ENCODE peak calls at places on chromosomes 16 and 17, in seven cellular contexts. V is Ammon's horn; E is small intestine; F is NCI-H2107; L is posterior cingulate gyrus; X is activated CD4-positive, alpha-beta T cell treated with anti-CD3 and anti-CD28 coated beads for 36 hours; B is esophagus squamous epithelium. K is an unnamed sample.

GRCh38 chr17:72219136-72219823 is 98.5 kb downstream of the SOX9 start:
- DNase-seq in V (no peak), E (peak), F (no peak), L (no peak), X (no peak), B (no peak), K (no peak)

GRCh38 chr17:39938140-39938869 is 10.8 kb downstream of the LRRC3C start:
- DNase-seq in V (no peak), E (no peak), F (no peak), L (peak), X (no peak), B (no peak), K (no peak)

GRCh38 chr17:39196191-39196819 is 1.2 kb downstream of the CACNB1 start:
- DNase-seq in V (no peak), E (no peak), F (no peak), L (no peak), X (no peak), B (no peak), K (no peak)

GRCh38 chr17:29135464-29135863 is 44.7 kb downstream of the MYO18A start:
- DNase-seq in V (no peak), E (no peak), F (no peak), L (peak), X (peak), B (no peak), K (no peak)

GRCh38 chr17:77479372-77479781 is 338.6 kb downstream of the SEC14L1 start:
- DNase-seq in V (no peak), E (no peak), F (no peak), L (no peak), X (peak), B (no peak), K (no peak)

GRCh38 chr17:21177401-21177800 is 36.6 kb downstream of the TMEM11 start:
- DNase-seq in V (no peak), E (no peak), F (no peak), L (no peak), X (no peak), B (no peak), K (no peak)

GRCh38 chr16:1964506-1965471 is at the start of gene RPS2:
- DNase-seq in V (peak), E (peak), F (peak), L (peak), X (peak), B (peak), K (peak)

GRCh38 chr16:89552329-89552728 is 8.2 kb upstream of the RPL13 start:
- DNase-seq in V (no peak), E (no peak), F (no peak), L (no peak), X (no peak), B (no peak), K (no peak)

GRCh38 chr16:88084881-88085280 is 133.6 kb downstream of the BANP start:
- DNase-seq in V (no peak), E (no peak), F (no peak), L (no peak), X (no peak), B (no peak), K (no peak)

GRCh38 chr17:83190601-83191387 is 111.4 kb downstream of the METRNL start:
- DNase-seq in V (no peak), E (no peak), F (no peak), L (peak), X (peak), B (no peak), K (no peak)

GRCh38 chr16:21574372-21574771 is 25.0 kb upstream of the METTL9 start:
- DNase-seq in V (no peak), E (no peak), F (no peak), L (no peak), X (no peak), B (no peak), K (no peak)

GRCh38 chr17:82536220-82537201 is 17.0 kb downstream of the FOXK2 start:
- DNase-seq in V (no peak), E (peak), F (no peak), L (peak), X (no peak), B (no peak), K (no peak)

GRCh38 chr17:75012320-75013076 is at the start of gene MRPL58:
- DNase-seq in V (peak), E (peak), F (peak), L (peak), X (peak), B (no peak), K (peak)

GRCh38 chr16:58656872-58657271 is 27.2 kb upstream of the CNOT1 start:
- DNase-seq in V (no peak), E (peak), F (no peak), L (no peak), X (no peak), B (no peak), K (no peak)

GRCh38 chr17:68732301-68732749 is 131.2 kb upstream of the FAM20A start:
- DNase-seq in V (no peak), E (peak), F (no peak), L (no peak), X (no peak), B (no peak), K (no peak)

GRCh38 chr16:17301593-17302135 is 169.1 kb downstream of the XYLT1 start:
- DNase-seq in V (no peak), E (peak), F (no peak), L (no peak), X (no peak), B (no peak), K (no peak)

GRCh38 chr16:66832661-66833305 is 2.0 kb upstream of the NAE1 start:
- DNase-seq in V (no peak), E (no peak), F (peak), L (peak), X (no peak), B (no peak), K (no peak)

GRCh38 chr17:34853916-34854315 is 107.3 kb downstream of the CCT6B start:
- DNase-seq in V (no peak), E (no peak), F (no peak), L (no peak), X (no peak), B (no peak), K (no peak)

GRCh38 chr17:77692571-77693161 is 265.8 kb upstream of the TNRC6C start:
- DNase-seq in V (no peak), E (peak), F (no peak), L (no peak), X (peak), B (no peak), K (peak)

GRCh38 chr17:72677108-72677507 is 415.4 kb downstream of the SLC39A11 start:
- DNase-seq in V (no peak), E (no peak), F (no peak), L (peak), X (no peak), B (no peak), K (no peak)

GRCh38 chr17:48499248-48499647 is 31.6 kb downstream of the HOXB1 start:
- DNase-seq in V (no peak), E (no peak), F (no peak), L (no peak), X (no peak), B (no peak), K (peak)

GRCh38 chr17:61048398-61049106 is 351.1 kb upstream of the TBX2 start:
- DNase-seq in V (no peak), E (no peak), F (no peak), L (no peak), X (no peak), B (no peak), K (no peak)

GRCh38 chr16:80639636-80640035 is 98.8 kb downstream of the DYNLRB2 start:
- DNase-seq in V (no peak), E (no peak), F (no peak), L (no peak), X (no peak), B (no peak), K (no peak)

GRCh38 chr17:17204041-17204591 is 2.0 kb downstream of the PLD6 start:
- DNase-seq in V (peak), E (no peak), F (no peak), L (peak), X (no peak), B (no peak), K (no peak)

GRCh38 chr17:13204607-13205237 is 186.9 kb upstream of the ELAC2 start:
- DNase-seq in V (no peak), E (no peak), F (no peak), L (no peak), X (no peak), B (no peak), K (no peak)

GRCh38 chr16:54176376-54176901 is 110.1 kb downstream of the IRX3 start:
- DNase-seq in V (no peak), E (no peak), F (no peak), L (no peak), X (no peak), B (no peak), K (no peak)

GRCh38 chr17:60108712-60109111 is 30.0 kb upstream of the HEATR6 start:
- DNase-seq in V (no peak), E (no peak), F (no peak), L (no peak), X (no peak), B (no peak), K (no peak)

GRCh38 chr17:8020251-8020650 is 17.8 kb downstream of the GUCY2D start:
- DNase-seq in V (no peak), E (no peak), F (no peak), L (peak), X (no peak), B (no peak), K (no peak)

GRCh38 chr17:65064452-65065019 is 8.0 kb upstream of the GNA13 start:
- DNase-seq in V (no peak), E (no peak), F (no peak), L (no peak), X (no peak), B (no peak), K (peak)

GRCh38 chr17:39461911-39462641 is 790 bp downstream of the CDK12 start:
- DNase-seq in V (peak), E (peak), F (no peak), L (peak), X (peak), B (no peak), K (peak)

GRCh38 chr17:66527335-66527734 is 224.9 kb downstream of the PRKCA start:
- DNase-seq in V (peak), E (no peak), F (no peak), L (peak), X (no peak), B (no peak), K (no peak)

GRCh38 chr16:86018487-86018886 is 119.5 kb downstream of the IRF8 start:
- DNase-seq in V (peak), E (peak), F (no peak), L (no peak), X (no peak), B (no peak), K (no peak)

GRCh38 chr16:67396159-67396774 is 3.0 kb upstream of the TPPP3 start:
- DNase-seq in V (peak), E (peak), F (peak), L (peak), X (no peak), B (no peak), K (peak)

GRCh38 chr17:78779848-78780247 is 2.2 kb downstream of the CYTH1 start:
- DNase-seq in V (no peak), E (peak), F (peak), L (peak), X (peak), B (no peak), K (no peak)

GRCh38 chr16:89801800-89802199 is 14.6 kb downstream of the FANCA start:
- DNase-seq in V (no peak), E (no peak), F (no peak), L (no peak), X (no peak), B (no peak), K (no peak)